ENCODE peak calls at places on chromosomes 4 and X, in five cellular contexts. One of them, this sample, is unnamed.

GRCh38 chr4:101604976-101605375 is 185.6 kb upstream of the BANK1 start:
- DNase-seq in HCT116: no peak
- DNase-seq in hepatocyte: no peak
- DNase-seq in neural progenitor cell: no peak
- DNase-seq in PC-3: no peak
- DNase-seq in this sample: no peak

GRCh38 chr4:24991015-24991414 is 39.7 kb downstream of the LGI2 start:
- DNase-seq in PC-3: peak; percentile 16
- DNase-seq in neural progenitor cell: no peak
- DNase-seq in hepatocyte: no peak
- DNase-seq in HCT116: no peak
- DNase-seq in this sample: peak; percentile 69

GRCh38 chr4:185346975-185347601 is 48.6 kb downstream of the LRP2BP start:
- DNase-seq in neural progenitor cell: no peak
- DNase-seq in hepatocyte: no peak
- DNase-seq in HCT116: no peak
- DNase-seq in PC-3: no peak
- DNase-seq in this sample: no peak

GRCh38 chr4:7367361-7367760 is 67.4 kb downstream of the PSAPL1 start:
- DNase-seq in PC-3: no peak
- DNase-seq in HCT116: no peak
- DNase-seq in neural progenitor cell: no peak
- DNase-seq in hepatocyte: no peak
- DNase-seq in this sample: no peak

GRCh38 chr4:184287697-184288255 is 70.1 kb upstream of the ENPP6 start:
- DNase-seq in neural progenitor cell: peak; percentile 15
- DNase-seq in HCT116: no peak
- DNase-seq in PC-3: peak; percentile 73
- DNase-seq in hepatocyte: peak; percentile 72
- DNase-seq in this sample: peak; percentile 60

GRCh38 chrX:12984629-12985303 is 9.9 kb downstream of the TMSB4X start:
- DNase-seq in hepatocyte: peak; percentile 63
- DNase-seq in neural progenitor cell: no peak
- DNase-seq in HCT116: peak; percentile 21
- DNase-seq in PC-3: peak; percentile 95
- DNase-seq in this sample: peak; percentile 31

GRCh38 chr4:26050671-26051070 is 136.7 kb downstream of the SMIM20 start:
- DNase-seq in PC-3: no peak
- DNase-seq in neural progenitor cell: no peak
- DNase-seq in HCT116: no peak
- DNase-seq in hepatocyte: no peak
- DNase-seq in this sample: no peak

GRCh38 chr4:29966386-29966785 is 753.8 kb upstream of the PCDH7 start:
- DNase-seq in HCT116: no peak
- DNase-seq in neural progenitor cell: peak; percentile 30
- DNase-seq in PC-3: no peak
- DNase-seq in hepatocyte: no peak
- DNase-seq in this sample: no peak

GRCh38 chr4:108049406-108049805 is 59.7 kb downstream of the HADH start:
- DNase-seq in neural progenitor cell: no peak
- DNase-seq in PC-3: no peak
- DNase-seq in hepatocyte: no peak
- DNase-seq in HCT116: no peak
- DNase-seq in this sample: no peak

GRCh38 chr4:80434238-80434637 is 98.7 kb downstream of the CFAP299 start:
- DNase-seq in neural progenitor cell: no peak
- DNase-seq in HCT116: no peak
- DNase-seq in hepatocyte: no peak
- DNase-seq in PC-3: peak; percentile 39
- DNase-seq in this sample: peak; percentile 30

GRCh38 chrX:69627744-69628143 is 11.8 kb downstream of the EDA start:
- DNase-seq in HCT116: no peak
- DNase-seq in PC-3: no peak
- DNase-seq in hepatocyte: no peak
- DNase-seq in neural progenitor cell: no peak
- DNase-seq in this sample: no peak

GRCh38 chrX:66163849-66164401 is at the start of gene HEPH:
- DNase-seq in PC-3: no peak
- DNase-seq in neural progenitor cell: peak; percentile 65
- DNase-seq in HCT116: no peak
- DNase-seq in hepatocyte: peak; percentile 36
- DNase-seq in this sample: peak; percentile 63
- H3K36me3 ChIP-seq in PC-3: no peaks in the 10 kb centered on the region
- H3K36me3 ChIP-seq in neural progenitor cell: no peaks in the 10 kb centered on the region
- H3K36me3 ChIP-seq in HCT116: no peaks in the 10 kb centered on the region
- H3K36me3 ChIP-seq in hepatocyte: no peaks in the 10 kb centered on the region
- H3K36me3 ChIP-seq in this sample: no peaks in the 10 kb centered on the region

DNA sequence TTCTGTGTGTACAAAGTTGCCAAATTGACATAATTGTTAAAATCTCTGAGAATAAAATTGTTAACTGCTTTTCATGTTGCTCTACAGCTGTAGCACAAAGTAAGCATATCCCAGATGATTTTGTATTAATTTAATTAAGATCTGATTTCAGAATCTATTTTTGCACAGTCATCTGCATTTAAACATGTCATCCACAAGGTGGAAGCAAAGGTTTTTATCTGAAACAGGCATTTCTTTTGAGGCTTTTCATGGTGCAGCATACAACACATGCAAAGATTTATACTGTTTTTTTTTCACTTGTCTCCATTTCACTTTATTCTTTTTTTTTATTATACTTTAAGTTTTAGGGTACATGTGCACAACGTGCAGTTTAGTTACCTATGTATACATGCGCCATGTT is 51.2 kb downstream of the GC start:
- DNase-seq in HCT116: no peak
- DNase-seq in hepatocyte: peak; percentile 52
- DNase-seq in neural progenitor cell: peak; percentile 58
- DNase-seq in PC-3: peak; percentile 73
- DNase-seq in this sample: peak; percentile 70
- TF ChIP-seq EZH2phosphoT487 in HCT116: no peak
- TF ChIP-seq EZH2phosphoT487 in hepatocyte: no peak
- TF ChIP-seq EZH2phosphoT487 in neural progenitor cell: no peak
- TF ChIP-seq EZH2phosphoT487 in PC-3: no peak
- TF ChIP-seq EZH2phosphoT487 in this sample: no peak

GRCh38 chr4:182449186-182449880 is 206.1 kb downstream of the TENM3 start:
- DNase-seq in neural progenitor cell: peak; percentile 87
- DNase-seq in HCT116: no peak
- DNase-seq in PC-3: peak; percentile 28
- DNase-seq in hepatocyte: no peak
- DNase-seq in this sample: no peak

GRCh38 chr4:182448281-182449151 is 205.3 kb downstream of the TENM3 start:
- DNase-seq in neural progenitor cell: peak; percentile 97
- DNase-seq in hepatocyte: peak; percentile 96
- DNase-seq in PC-3: peak; percentile 82
- DNase-seq in HCT116: peak; percentile 59
- DNase-seq in this sample: peak; percentile 90

GRCh38 chr4:182447938-182448280 is 204.7 kb downstream of the TENM3 start:
- DNase-seq in HCT116: no peak
- DNase-seq in PC-3: no peak
- DNase-seq in neural progenitor cell: peak; percentile 45
- DNase-seq in hepatocyte: peak; percentile 28
- DNase-seq in this sample: peak; percentile 36

GRCh38 chr4:182453830-182454229 is 210.6 kb downstream of the TENM3 start:
- DNase-seq in PC-3: no peak
- DNase-seq in neural progenitor cell: peak; percentile 20
- DNase-seq in HCT116: no peak
- DNase-seq in hepatocyte: no peak
- DNase-seq in this sample: no peak

GRCh38 chr4:182449960-182450359 is 206.8 kb downstream of the TENM3 start:
- DNase-seq in HCT116: no peak
- DNase-seq in hepatocyte: no peak
- DNase-seq in PC-3: no peak
- DNase-seq in neural progenitor cell: no peak
- DNase-seq in this sample: peak; percentile 6
- TF ChIP-seq EZH2 in HCT116: peak; percentile 13
- TF ChIP-seq EZH2 in hepatocyte: no peak
- TF ChIP-seq EZH2 in PC-3: no peak
- TF ChIP-seq EZH2 in neural progenitor cell: no peak
- TF ChIP-seq EZH2 in this sample: no peak

DNA sequence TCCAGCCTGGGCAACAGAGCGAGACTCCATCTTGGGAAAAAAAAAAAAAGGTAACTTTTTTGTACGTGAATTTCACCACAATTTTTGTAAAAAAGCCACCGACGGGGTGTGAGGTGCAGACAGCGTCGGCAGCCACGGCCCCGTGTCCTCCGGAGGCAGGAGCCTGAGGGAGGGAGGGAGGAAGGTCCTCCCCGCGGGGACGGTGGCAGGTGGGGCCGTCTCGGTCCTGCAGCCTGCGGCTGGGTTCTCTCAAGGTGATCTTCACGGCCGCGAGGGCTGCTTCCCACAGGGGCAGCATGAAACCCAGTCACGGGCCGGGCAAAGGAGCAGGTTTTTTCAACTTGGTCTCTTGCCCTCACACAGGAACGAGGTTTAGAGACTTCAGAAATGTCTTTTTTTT is 14.0 kb downstream of the PLCXD1 start:
- DNase-seq in neural progenitor cell: no peak
- DNase-seq in PC-3: no peak
- DNase-seq in HCT116: no peak
- DNase-seq in hepatocyte: no peak
- DNase-seq in this sample: no peak
- H3K36me3 ChIP-seq in neural progenitor cell: peaks cover 14% of the 10 kb centered on the region
- H3K36me3 ChIP-seq in PC-3: peaks cover 12% of the 10 kb centered on the region
- H3K36me3 ChIP-seq in HCT116: no peaks in the 10 kb centered on the region
- H3K36me3 ChIP-seq in hepatocyte: no peaks in the 10 kb centered on the region
- H3K36me3 ChIP-seq in this sample: no peaks in the 10 kb centered on the region

GRCh38 chr4:17544205-17544604 is 29.2 kb downstream of the CLRN2 start:
- DNase-seq in hepatocyte: peak; percentile 31
- DNase-seq in PC-3: peak; percentile 42
- DNase-seq in HCT116: no peak
- DNase-seq in neural progenitor cell: no peak
- DNase-seq in this sample: peak; percentile 54

GRCh38 chr4:17546222-17546621 is 30.8 kb upstream of the LAP3 start:
- DNase-seq in HCT116: no peak
- DNase-seq in PC-3: no peak
- DNase-seq in neural progenitor cell: no peak
- DNase-seq in hepatocyte: no peak
- DNase-seq in this sample: no peak

GRCh38 chr4:17545374-17546140 is 30.6 kb downstream of the CLRN2 start:
- DNase-seq in hepatocyte: no peak
- DNase-seq in PC-3: no peak
- DNase-seq in HCT116: no peak
- DNase-seq in neural progenitor cell: no peak
- DNase-seq in this sample: no peak

GRCh38 chr4:17546678-17547077 is 30.3 kb upstream of the LAP3 start:
- DNase-seq in neural progenitor cell: no peak
- DNase-seq in HCT116: no peak
- DNase-seq in PC-3: no peak
- DNase-seq in hepatocyte: no peak
- DNase-seq in this sample: no peak

DNA sequence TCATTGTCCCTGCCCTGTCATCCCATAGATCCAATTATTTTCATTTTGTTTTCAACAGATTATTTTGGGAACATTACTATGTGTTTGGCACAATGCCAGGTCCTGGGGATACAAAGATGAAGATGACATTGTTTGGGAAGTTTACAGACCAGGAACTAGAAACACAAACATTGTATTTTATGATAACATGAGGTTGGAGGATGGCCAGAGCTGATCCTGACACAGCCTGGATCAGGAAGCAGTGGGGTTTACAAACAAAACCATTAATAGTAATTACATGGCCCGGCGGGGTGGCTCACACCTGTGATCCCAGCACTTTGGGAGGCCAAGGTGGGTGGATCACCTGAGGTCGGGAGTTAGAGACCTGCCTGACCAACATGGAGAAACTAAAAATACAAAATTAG is 29.9 kb downstream of the CLRN2 start:
- DNase-seq in HCT116: no peak
- DNase-seq in neural progenitor cell: no peak
- DNase-seq in PC-3: peak; percentile 30
- DNase-seq in hepatocyte: no peak
- DNase-seq in this sample: no peak
- TF ChIP-seq EZH2phosphoT487 in HCT116: no peak
- TF ChIP-seq EZH2phosphoT487 in neural progenitor cell: no peak
- TF ChIP-seq EZH2phosphoT487 in PC-3: no peak
- TF ChIP-seq EZH2phosphoT487 in hepatocyte: no peak
- TF ChIP-seq EZH2phosphoT487 in this sample: no peak

This sample was measured in GM23248.